ENCODE peak calls at places on chromosomes 3 and 15, in nine cellular contexts. G is GM23338, T is HCT116, W is neural progenitor cell, J is OCI-LY7, M is GM23248, V is PC-3, N is MM.1S, X is SK-N-SH. F is an unnamed sample.

GRCh38 chr3:56086355-56086754 is 381.9 kb downstream of the ERC2 start:
- DNase-seq in X (no peak), N (no peak), M (peak; percentile 36), W (no peak), G (no peak), J (no peak), V (no peak), T (no peak), F (no peak)

GRCh38 chr3:174907628-174908407 is 48.7 kb downstream of the NAALADL2 start:
- DNase-seq in M (no peak), J (no peak), T (no peak), W (no peak), V (peak; percentile 17), X (no peak), G (no peak), N (no peak), F (no peak)

GRCh38 chr15:92907880-92908279 is 7.8 kb downstream of the CHD2 start:
- DNase-seq in T (no peak), N (no peak), X (no peak), J (no peak), W (no peak), M (peak; percentile 97), G (no peak), V (peak; percentile 65), F (peak; percentile 78)

GRCh38 chr15:36601952-36602351 is 22.5 kb downstream of the CDIN1 start:
- DNase-seq in M (no peak), W (no peak), G (no peak), X (no peak), J (no peak), V (no peak), N (no peak), T (no peak), F (no peak)

GRCh38 chr3:127628788-127629456 is at the start of gene PODXL2:
- DNase-seq in X (peak; percentile 99), G (peak; percentile 82), N (peak; percentile 43), M (peak; percentile 80), J (peak; percentile 61), W (peak; percentile 90), V (peak; percentile 38), T (peak; percentile 24), F (peak; percentile 76)

GRCh38 chr3:152724270-152724669 is 110.7 kb upstream of the P2RY1 start:
- DNase-seq in W (no peak), N (no peak), J (no peak), X (no peak), V (no peak), T (no peak), G (no peak), M (no peak), F (peak; percentile 14)

GRCh38 chr15:96109820-96110219 is 220.7 kb upstream of the NR2F2 start:
- DNase-seq in J (no peak), W (no peak), X (no peak), V (no peak), T (no peak), G (no peak), M (no peak), N (no peak), F (no peak)

GRCh38 chr3:184620101-184620798 is 58.7 kb downstream of the EPHB3 start:
- DNase-seq in G (no peak), V (peak; percentile 73), W (no peak), M (peak; percentile 70), J (no peak), T (no peak), X (no peak), N (no peak), F (peak; percentile 53)

GRCh38 chr15:28109626-28110415 is 10.7 kb upstream of the OCA2 start:
- DNase-seq in M (no peak), V (no peak), W (no peak), J (no peak), G (no peak), X (no peak), T (no peak), N (no peak), F (no peak)

GRCh38 chr15:91689377-91689776 is 164.1 kb upstream of the SLCO3A1 start:
- DNase-seq in J (no peak), M (no peak), N (no peak), G (no peak), X (no peak), V (no peak), T (no peak), W (no peak), F (no peak)

GRCh38 chr15:62853833-62854210 is 188.7 kb upstream of the TPM1 start:
- DNase-seq in M (no peak), T (no peak), V (no peak), G (peak; percentile 44), N (no peak), J (no peak), X (no peak), W (no peak), F (no peak)

GRCh38 chr3:185867650-185868049 is 42.8 kb upstream of the IGF2BP2 start:
- DNase-seq in M (no peak), G (no peak), N (no peak), W (no peak), X (no peak), T (no peak), V (no peak), J (no peak), F (no peak)

GRCh38 chr15:66780172-66780972 is 78.3 kb downstream of the SMAD6 start:
- DNase-seq in N (no peak), T (no peak), J (peak; percentile 23), G (no peak), V (peak; percentile 84), W (no peak), M (peak; percentile 94), X (no peak), F (peak; percentile 61)

GRCh38 chr3:28745904-28746617 is 397.4 kb upstream of the AZI2 start:
- DNase-seq in X (peak; percentile 29), T (no peak), M (peak; percentile 20), G (no peak), W (no peak), J (no peak), V (no peak), N (no peak), F (no peak)

GRCh38 chr3:16741103-16741758 is 136.0 kb upstream of the DAZL start:
- DNase-seq in X (no peak), G (no peak), T (no peak), W (no peak), V (peak; percentile 91), M (peak; percentile 92), N (no peak), J (no peak), F (no peak)

GRCh38 chr15:69637818-69638217 is 185.2 kb downstream of the RPLP1 start:
- DNase-seq in N (no peak), W (no peak), J (no peak), M (no peak), T (no peak), V (no peak), X (no peak), G (no peak), F (no peak)
- TF ChIP-seq EZH2phosphoT487 in N (no peak), W (no peak), J (no peak), M (no peak), T (no peak), V (no peak), X (no peak), G (no peak), F (no peak)

GRCh38 chr15:48592221-48592731 is 53.2 kb downstream of the FBN1 start:
- DNase-seq in N (no peak), V (no peak), G (no peak), X (no peak), W (no peak), M (peak; percentile 96), J (no peak), T (no peak), F (peak; percentile 25)
- TF ChIP-seq EZH2phosphoT487 in N (no peak), V (no peak), G (no peak), X (no peak), W (no peak), M (peak; percentile 90), J (no peak), T (no peak), F (no peak)

DNA sequence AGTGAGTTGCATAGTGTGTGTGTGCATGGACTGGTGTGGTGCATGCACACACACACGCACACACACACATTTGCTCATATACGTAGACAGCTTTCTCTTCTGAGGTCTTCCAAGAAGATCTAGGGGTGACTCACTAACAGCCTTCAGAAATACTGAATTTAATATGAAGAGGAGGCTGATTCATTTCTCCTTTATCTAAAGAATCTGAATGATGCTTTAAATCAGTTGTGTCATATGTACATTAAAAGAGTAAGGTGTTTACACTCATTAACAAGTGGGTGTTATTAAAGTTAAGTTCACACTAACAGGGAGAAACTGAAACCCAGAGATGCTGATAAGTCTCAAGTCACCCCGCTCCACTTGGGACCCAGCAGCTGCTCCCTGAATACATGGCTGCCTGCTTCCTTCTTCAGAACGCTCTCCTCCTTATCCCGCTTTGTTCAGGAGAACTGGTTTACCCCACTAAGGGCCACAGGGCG is 22.0 kb downstream of the TMPRSS7 start:
- DNase-seq in W (no peak), N (no peak), X (no peak), T (no peak), J (no peak), V (peak; percentile 82), M (peak; percentile 87), G (no peak), F (no peak)
- TF ChIP-seq EZH2phosphoT487 in W (no peak), N (no peak), X (no peak), T (no peak), J (no peak), V (no peak), M (no peak), G (no peak), F (no peak)

GRCh38 chr15:99427210-99427609 is 138.6 kb upstream of the MEF2A start:
- DNase-seq in T (no peak), J (no peak), V (no peak), G (no peak), N (no peak), X (no peak), M (no peak), W (no peak), F (no peak)

GRCh38 chr15:99424978-99425665 is 140.7 kb upstream of the MEF2A start:
- DNase-seq in X (peak; percentile 64), N (no peak), V (peak; percentile 89), M (peak; percentile 82), W (no peak), G (no peak), T (no peak), J (no peak), F (peak; percentile 65)

GRCh38 chr15:99425666-99426301 is 140.0 kb upstream of the MEF2A start:
- DNase-seq in M (no peak), T (no peak), V (no peak), J (no peak), G (no peak), X (no peak), W (no peak), N (no peak), F (no peak)

GRCh38 chr15:99427668-99428361 is 138.0 kb upstream of the MEF2A start:
- DNase-seq in X (no peak), W (no peak), N (no peak), T (no peak), J (no peak), V (no peak), G (no peak), M (no peak), F (no peak)

DNA sequence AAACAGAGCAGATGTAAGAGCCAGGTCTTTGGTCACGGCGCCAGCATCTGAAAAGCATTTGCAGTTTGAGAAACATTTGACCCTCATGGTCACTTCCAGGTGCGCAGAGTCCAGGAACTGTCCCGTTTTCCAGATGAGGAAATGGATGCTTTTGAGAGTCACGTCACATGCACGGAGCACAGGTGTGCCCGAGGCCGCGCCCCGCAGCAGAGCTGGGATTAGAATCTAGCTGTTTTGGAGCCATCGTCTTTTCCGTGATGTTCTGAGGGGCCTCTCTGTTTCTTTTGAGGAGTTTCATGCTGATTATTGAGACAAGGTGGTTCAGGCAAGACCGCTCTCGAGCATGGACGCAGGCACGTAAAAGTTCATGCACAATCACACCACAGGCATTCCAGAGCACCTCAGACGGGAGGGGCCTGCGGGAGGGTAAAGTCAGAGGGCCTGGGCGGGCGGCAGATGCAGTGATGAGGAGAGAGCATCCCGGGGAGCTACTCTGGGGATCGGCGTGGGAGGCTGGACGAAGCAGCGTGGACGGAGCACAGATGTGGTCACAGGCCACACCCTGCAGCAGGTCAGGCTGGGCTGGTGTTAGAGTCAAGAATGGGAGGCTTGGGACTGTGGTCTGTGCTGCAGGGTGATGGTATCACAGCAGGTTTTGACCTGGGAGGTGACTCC is 139.2 kb upstream of the MEF2A start:
- DNase-seq in V (no peak), X (no peak), W (no peak), G (no peak), T (no peak), J (no peak), N (no peak), M (no peak), F (no peak)
- TF ChIP-seq EZH2phosphoT487 in V (no peak), X (no peak), W (no peak), G (no peak), T (no peak), J (no peak), N (no peak), M (no peak), F (no peak)

F was measured in hepatocyte.